ENCODE peak calls at places on chromosomes 11 and 22, in four cellular contexts. One of them, this sample, is unnamed.

GRCh38 chr11:112213753-112214152 is 12.5 kb upstream of the PTS start:
- DNase-seq in nucleus accumbens: no peak
- DNase-seq in foreskin fibroblast: no peak
- DNase-seq in Right ventricle myocardium superior: no peak
- DNase-seq in this sample: no peak

GRCh38 chr11:123020968-123021367 is 39.3 kb upstream of the BSX start:
- DNase-seq in nucleus accumbens: no peak
- DNase-seq in foreskin fibroblast: peak
- DNase-seq in Right ventricle myocardium superior: no peak
- DNase-seq in this sample: peak

GRCh38 chr22:42967933-42968332 is 47.0 kb downstream of the PACSIN2 start:
- DNase-seq in nucleus accumbens: no peak
- DNase-seq in foreskin fibroblast: peak
- DNase-seq in Right ventricle myocardium superior: peak
- DNase-seq in this sample: no peak

GRCh38 chr11:44818110-44818509 is 91.3 kb downstream of the TSPAN18 start:
- DNase-seq in nucleus accumbens: no peak
- DNase-seq in foreskin fibroblast: no peak
- DNase-seq in Right ventricle myocardium superior: peak
- DNase-seq in this sample: peak

GRCh38 chr11:88292156-88292844 is 45.2 kb downstream of the CTSC start:
- DNase-seq in nucleus accumbens: no peak
- DNase-seq in foreskin fibroblast: peak
- DNase-seq in Right ventricle myocardium superior: no peak
- DNase-seq in this sample: peak

GRCh38 chr22:49747130-49747529 is 80.5 kb downstream of the BRD1 start:
- DNase-seq in nucleus accumbens: no peak
- DNase-seq in foreskin fibroblast: no peak
- DNase-seq in Right ventricle myocardium superior: no peak
- DNase-seq in this sample: no peak

GRCh38 chr22:18022851-18023250 is 1.5 kb downstream of the MICAL3 start:
- DNase-seq in nucleus accumbens: no peak
- DNase-seq in foreskin fibroblast: no peak
- DNase-seq in Right ventricle myocardium superior: no peak
- DNase-seq in this sample: no peak

GRCh38 chr11:82305123-82305522 is 428.5 kb downstream of the FAM181B start:
- DNase-seq in nucleus accumbens: no peak
- DNase-seq in foreskin fibroblast: no peak
- DNase-seq in Right ventricle myocardium superior: no peak
- DNase-seq in this sample: no peak

GRCh38 chr22:35044607-35045390 is 21.2 kb upstream of the ISX start:
- DNase-seq in nucleus accumbens: no peak
- DNase-seq in foreskin fibroblast: no peak
- DNase-seq in Right ventricle myocardium superior: no peak
- DNase-seq in this sample: no peak

GRCh38 chr22:36322602-36322915 is 65.2 kb downstream of the MYH9 start:
- DNase-seq in nucleus accumbens: no peak
- DNase-seq in foreskin fibroblast: no peak
- DNase-seq in Right ventricle myocardium superior: no peak
- DNase-seq in this sample: no peak

GRCh38 chr22:39546889-39547586 is 14.5 kb upstream of the RPS19BP1 start:
- DNase-seq in nucleus accumbens: peak
- DNase-seq in foreskin fibroblast: peak
- DNase-seq in Right ventricle myocardium superior: no peak
- DNase-seq in this sample: no peak

GRCh38 chr22:48080304-48081165 is 1318.1 kb downstream of the TBC1D22A start:
- DNase-seq in nucleus accumbens: no peak
- DNase-seq in foreskin fibroblast: no peak
- DNase-seq in Right ventricle myocardium superior: no peak
- DNase-seq in this sample: no peak

GRCh38 chr11:65547446-65548125 is 10.6 kb downstream of the LTBP3 start:
- DNase-seq in nucleus accumbens: no peak
- DNase-seq in foreskin fibroblast: no peak
- DNase-seq in Right ventricle myocardium superior: no peak
- DNase-seq in this sample: no peak

GRCh38 chr11:47109051-47109791 is 67.5 kb downstream of the ARFGAP2 start:
- DNase-seq in nucleus accumbens: no peak
- DNase-seq in foreskin fibroblast: peak
- DNase-seq in Right ventricle myocardium superior: no peak
- DNase-seq in this sample: no peak

GRCh38 chr11:8787372-8787771 is 104.8 kb downstream of the RPL27A start:
- DNase-seq in nucleus accumbens: no peak
- DNase-seq in foreskin fibroblast: no peak
- DNase-seq in Right ventricle myocardium superior: no peak
- DNase-seq in this sample: peak

GRCh38 chr22:17769013-17769715 is 5.1 kb downstream of the BID start:
- DNase-seq in nucleus accumbens: no peak
- DNase-seq in foreskin fibroblast: no peak
- DNase-seq in Right ventricle myocardium superior: no peak
- DNase-seq in this sample: no peak